ENCODE peak calls at places on chromosomes 16 and 17, in ten cellular contexts. I, G, B, S, F, T, L, Q, X and M are unnamed samples. For H3K27me3, the result is how much of the 10 kb centered on the place peaks cover.

GRCh38 chr17:45824475-45824874 is 20.2 kb upstream of the SPPL2C start:
- DNase-seq in T (no peak), Q (no peak), F (no peak), L (no peak), G (no peak), S (no peak), X (no peak), I (no peak), B (no peak), M (no peak)

GRCh38 chr17:58706351-58707140 is 14.1 kb downstream of the RAD51C start:
- DNase-seq in F (no peak), L (no peak), I (no peak), X (no peak), G (no peak), B (no peak), T (no peak), Q (no peak), S (no peak), M (no peak)

GRCh38 chr17:46841561-46842379 is 9.6 kb upstream of the WNT9B start:
- DNase-seq in L (no peak), F (peak), T (no peak), B (no peak), Q (no peak), G (no peak), X (no peak), S (peak), I (no peak), M (no peak)

GRCh38 chr17:16980813-16981731 is 9.2 kb upstream of the TNFRSF13B start:
- DNase-seq in L (no peak), B (no peak), G (no peak), Q (no peak), S (peak), F (no peak), X (no peak), I (no peak), T (no peak), M (no peak)

GRCh38 chr17:15941781-15942180 is 3.1 kb upstream of the ADORA2B start:
- DNase-seq in G (no peak), S (no peak), L (no peak), Q (no peak), F (no peak), X (no peak), I (no peak), B (no peak), T (peak), M (no peak)

GRCh38 chr16:89308391-89309333 is 91.2 kb downstream of the ZNF778 start:
- DNase-seq in I (no peak), S (peak), F (peak), T (no peak), B (no peak), Q (no peak), L (no peak), X (no peak), G (peak), M (no peak)

GRCh38 chr16:83785455-83785854 is 22.3 kb upstream of the HSBP1 start:
- DNase-seq in X (no peak), B (no peak), F (no peak), L (no peak), T (no peak), S (no peak), G (no peak), Q (no peak), I (no peak), M (no peak)

GRCh38 chr16:25006504-25007055 is 8.6 kb downstream of the ARHGAP17 start:
- DNase-seq in B (no peak), L (peak), I (peak), T (no peak), F (no peak), G (no peak), S (no peak), X (no peak), Q (no peak), M (no peak)

GRCh38 chr16:85396879-85397871 is 215.9 kb upstream of the GSE1 start:
- DNase-seq in S (peak), X (peak), B (peak), F (no peak), I (peak), T (peak), L (no peak), Q (no peak), G (peak), M (no peak)

GRCh38 chr16:85286970-85287814 is 174.9 kb upstream of the CIBAR2 start:
- DNase-seq in S (no peak), L (peak), G (peak), T (peak), F (no peak), Q (no peak), B (peak), I (peak), X (peak), M (no peak)

GRCh38 chr16:81293909-81294802 is 20.6 kb upstream of the GAN start:
- DNase-seq in S (no peak), T (no peak), Q (no peak), I (no peak), X (no peak), F (no peak), G (no peak), B (no peak), L (peak), M (no peak)

GRCh38 chr17:60305141-60305540 is 86.8 kb downstream of the USP32 start:
- DNase-seq in S (no peak), T (no peak), G (no peak), I (no peak), Q (no peak), X (no peak), F (no peak), L (no peak), B (no peak), M (no peak)

GRCh38 chr17:37608369-37609169 is 649 bp downstream of the SYNRG start:
- DNase-seq in G (no peak), B (no peak), Q (no peak), L (peak), F (peak), S (no peak), I (no peak), X (peak), T (no peak), M (no peak)

GRCh38 chr17:62696726-62697490 is 69.4 kb downstream of the MRC2 start:
- DNase-seq in G (peak), L (no peak), B (no peak), Q (no peak), I (no peak), X (no peak), T (peak), S (no peak), F (no peak), M (no peak)

GRCh38 chr16:85586360-85587145 is 26.6 kb upstream of the GSE1 start:
- DNase-seq in S (no peak), T (peak), L (peak), Q (peak), F (no peak), I (no peak), G (no peak), X (peak), B (no peak), M (no peak)

GRCh38 chr16:85092309-85092708 is 20.0 kb downstream of the CIBAR2 start:
- DNase-seq in F (no peak), T (no peak), L (no peak), S (no peak), Q (no peak), G (no peak), I (no peak), B (no peak), X (no peak), M (no peak)

GRCh38 chr16:2178321-2179106 is 17.9 kb downstream of the CASKIN1 start:
- DNase-seq in X (no peak), T (no peak), L (no peak), G (no peak), F (peak), Q (no peak), S (peak), B (no peak), I (no peak), M (no peak)

GRCh38 chr17:79832211-79833109 is 6.8 kb downstream of the CBX4 start:
- DNase-seq in F (peak), G (peak), X (no peak), T (peak), I (no peak), B (no peak), Q (peak), L (no peak), S (peak), M (no peak)

GRCh38 chr17:45013021-45013997 is 38.1 kb downstream of the DCAKD start:
- DNase-seq in Q (no peak), S (peak), L (no peak), X (peak), F (no peak), I (no peak), B (no peak), T (peak), G (no peak), M (no peak)

GRCh38 chr17:7290166-7290565 is 4.3 kb downstream of the YBX2 start:
- DNase-seq in T (no peak), I (no peak), Q (no peak), F (no peak), G (no peak), S (no peak), L (no peak), X (no peak), B (no peak), M (no peak)
- H3K27me3 ChIP-seq in T (under half), I (under half), Q (under half), F (under half), G (under half), S (under half), L (half or more), X (under half), B (under half), M (under half)

DNA sequence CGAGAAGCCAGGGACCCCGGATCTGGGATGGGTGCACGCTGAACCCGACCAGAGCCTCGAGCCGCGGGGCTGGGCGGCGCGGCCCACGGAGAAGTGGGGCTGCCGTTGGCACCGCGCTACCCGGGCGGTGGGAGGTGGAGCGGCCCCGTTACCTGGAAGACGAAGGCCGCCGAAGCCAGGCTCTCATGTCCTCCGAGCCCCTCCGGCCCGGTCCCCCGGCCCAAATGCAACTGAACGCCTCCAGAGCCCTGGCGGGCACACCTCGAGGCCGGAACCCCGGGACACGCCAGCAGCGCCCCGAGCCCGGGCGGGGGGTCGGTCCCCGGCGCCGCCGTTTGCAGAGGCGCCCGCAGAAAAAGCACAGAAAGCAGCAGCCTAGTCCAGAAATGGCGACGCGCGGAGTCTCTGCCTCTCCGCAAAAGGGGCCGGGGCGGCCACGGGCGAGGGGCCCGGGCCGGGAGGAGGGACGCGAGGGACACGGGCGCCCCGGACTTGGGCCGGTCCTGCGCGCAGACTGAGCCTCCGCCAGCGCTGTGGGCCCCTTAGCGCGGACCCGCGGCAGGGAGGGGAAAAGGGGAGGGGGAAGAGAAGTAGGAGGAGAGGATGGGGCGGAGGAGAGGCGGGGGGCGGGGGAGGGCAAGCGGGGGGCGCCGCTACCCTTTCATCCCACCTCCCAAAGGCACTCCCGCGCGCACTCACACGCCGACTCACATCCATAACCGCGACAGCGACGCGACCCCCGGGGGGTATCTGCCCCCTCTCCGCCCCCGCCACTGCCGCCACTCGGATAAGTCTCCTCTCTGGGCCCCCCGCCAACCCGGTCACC is 1.4 kb downstream of the AXIN2 start:
- DNase-seq in Q (peak), I (peak), F (peak), L (no peak), B (peak), X (no peak), T (no peak), S (peak), G (peak), M (no peak)
- TF ChIP-seq CTCF in Q (no peak), I (no peak), F (no peak), L (no peak), B (no peak), X (no peak), T (no peak), S (no peak), G (no peak), M (no peak)

GRCh38 chr16:66849543-66849942 is 5.3 kb downstream of the CA7 start:
- DNase-seq in S (no peak), B (no peak), X (no peak), L (no peak), Q (no peak), I (no peak), G (no peak), F (no peak), T (no peak), M (no peak)
- H3K27me3 ChIP-seq in S (under half), B (under half), X (under half), L (under half), Q (under half), I (under half), G (under half), F (under half), T (under half), M (under half)

GRCh38 chr17:55005520-55005919 is 37.0 kb downstream of the STXBP4 start:
- DNase-seq in B (no peak), L (peak), F (peak), T (no peak), X (no peak), Q (no peak), G (no peak), S (no peak), I (no peak), M (no peak)
- TF ChIP-seq CTCF in B (peak), L (peak), F (peak), T (no peak), X (no peak), Q (no peak), G (no peak), S (no peak), I (peak), M (peak)

DNA sequence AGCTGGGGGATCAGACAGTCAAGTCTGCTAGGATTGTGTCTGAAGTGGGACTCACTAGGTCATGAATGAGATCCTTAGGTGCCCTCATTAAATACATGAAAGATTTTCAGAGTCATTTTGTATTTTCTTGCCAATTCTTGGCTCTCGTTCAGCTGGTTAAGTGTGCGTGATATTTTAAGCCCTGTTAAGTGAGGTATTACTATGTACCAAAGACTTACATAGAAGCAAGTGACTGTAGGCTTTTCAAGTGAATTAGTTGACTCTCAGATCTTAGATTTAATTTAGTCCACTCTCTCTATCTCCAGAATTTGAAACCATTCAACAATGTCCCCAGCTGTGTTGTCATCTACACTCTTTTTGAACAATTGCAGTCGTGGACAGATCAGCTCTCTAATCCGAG is 219.4 kb downstream of the FOXL1 start:
- DNase-seq in I (no peak), F (no peak), T (no peak), L (no peak), Q (no peak), S (no peak), B (no peak), X (no peak), G (no peak), M (no peak)
- H3K27me3 ChIP-seq in I (under half), F (under half), T (under half), L (under half), Q (under half), S (under half), B (under half), X (half or more), G (under half), M (under half)

GRCh38 chr17:8630227-8630801 is at the start of gene MYH10:
- DNase-seq in G (no peak), B (no peak), Q (peak), F (no peak), T (peak), I (peak), L (no peak), S (no peak), X (no peak), M (no peak)
- TF ChIP-seq CTCF in G (peak), B (peak), Q (no peak), F (peak), T (peak), I (no peak), L (peak), S (peak), X (peak), M (peak)

GRCh38 chr16:67528870-67529638 is 425 bp downstream of the RIPOR1 start:
- DNase-seq in X (no peak), G (peak), S (peak), B (no peak), I (no peak), F (peak), Q (no peak), L (no peak), T (no peak), M (no peak)

GRCh38 chr16:67531247-67531646 is 2.6 kb downstream of the RIPOR1 start:
- DNase-seq in I (no peak), X (no peak), T (no peak), Q (no peak), L (no peak), S (no peak), B (no peak), G (peak), F (no peak), M (no peak)

GRCh38 chr16:67530013-67530939 is 1.6 kb downstream of the RIPOR1 start:
- DNase-seq in G (peak), B (peak), T (peak), Q (peak), S (peak), X (peak), F (peak), I (peak), L (peak), M (no peak)

GRCh38 chr16:67528222-67528869 is at the start of gene RIPOR1:
- DNase-seq in B (no peak), T (peak), F (peak), X (no peak), I (peak), S (peak), G (peak), L (no peak), Q (peak), M (no peak)

GRCh38 chr16:67529639-67530012 is 997 bp downstream of the RIPOR1 start:
- DNase-seq in L (no peak), X (no peak), B (no peak), S (no peak), Q (no peak), G (no peak), F (no peak), T (no peak), I (no peak), M (no peak)
- H3K27me3 ChIP-seq in L (under half), X (under half), B (under half), S (half or more), Q (under half), G (under half), F (under half), T (under half), I (under half), M (under half)

GRCh38 chr16:56643833-56644232 is 5.4 kb downstream of the MT1A start:
- DNase-seq in F (no peak), B (no peak), T (no peak), L (no peak), S (no peak), Q (no peak), I (no peak), X (no peak), G (no peak), M (no peak)
- TF ChIP-seq CTCF in F (peak), B (no peak), T (no peak), L (no peak), S (no peak), Q (no peak), I (no peak), X (no peak), G (no peak), M (no peak)